ENCODE peak calls at places on chromosomes 4 and X, in four cellular contexts. One of them, this sample, is unnamed.

GRCh38 chrX:44483965-44484606 is 58.6 kb downstream of the FUNDC1 start:
- DNase-seq in B cell: no peak
- DNase-seq in fibroblast of the aortic adventitia: peak
- DNase-seq in GM23338: no peak
- DNase-seq in this sample: no peak

GRCh38 chr4:80781436-80781835 is 249.1 kb upstream of the BMP3 start:
- DNase-seq in GM23338: no peak
- DNase-seq in B cell: no peak
- DNase-seq in fibroblast of the aortic adventitia: no peak
- DNase-seq in this sample: no peak

GRCh38 chr4:8533274-8533865 is 46.8 kb upstream of the GPR78 start:
- DNase-seq in fibroblast of the aortic adventitia: no peak
- DNase-seq in B cell: no peak
- DNase-seq in GM23338: no peak
- DNase-seq in this sample: peak

GRCh38 chrX:129695535-129695934 is 40.8 kb upstream of the APLN start:
- DNase-seq in fibroblast of the aortic adventitia: no peak
- DNase-seq in GM23338: no peak
- DNase-seq in B cell: no peak
- DNase-seq in this sample: no peak

GRCh38 chr4:10173754-10174749 is 57.5 kb upstream of the WDR1 start:
- DNase-seq in GM23338: no peak
- DNase-seq in B cell: no peak
- DNase-seq in fibroblast of the aortic adventitia: peak
- DNase-seq in this sample: no peak

GRCh38 chr4:120841580-120841979 is 80.9 kb downstream of the PRDM5 start:
- DNase-seq in fibroblast of the aortic adventitia: peak
- DNase-seq in B cell: no peak
- DNase-seq in GM23338: no peak
- DNase-seq in this sample: no peak

GRCh38 chrX:16585486-16586370 is 64.2 kb upstream of the S100G start:
- DNase-seq in GM23338: no peak
- DNase-seq in B cell: no peak
- DNase-seq in fibroblast of the aortic adventitia: peak
- DNase-seq in this sample: no peak

GRCh38 chr4:165361804-165362203 is 17.0 kb upstream of the CPE start:
- DNase-seq in B cell: no peak
- DNase-seq in fibroblast of the aortic adventitia: no peak
- DNase-seq in GM23338: no peak
- DNase-seq in this sample: no peak

GRCh38 chrX:108087792-108088191 is 3.5 kb downstream of the PSMD10 start:
- DNase-seq in B cell: no peak
- DNase-seq in GM23338: no peak
- DNase-seq in fibroblast of the aortic adventitia: no peak
- DNase-seq in this sample: no peak

GRCh38 chr4:25884040-25884788 is 21.4 kb upstream of the SEL1L3 start:
- DNase-seq in fibroblast of the aortic adventitia: peak
- DNase-seq in B cell: no peak
- DNase-seq in GM23338: no peak
- DNase-seq in this sample: no peak

DNA sequence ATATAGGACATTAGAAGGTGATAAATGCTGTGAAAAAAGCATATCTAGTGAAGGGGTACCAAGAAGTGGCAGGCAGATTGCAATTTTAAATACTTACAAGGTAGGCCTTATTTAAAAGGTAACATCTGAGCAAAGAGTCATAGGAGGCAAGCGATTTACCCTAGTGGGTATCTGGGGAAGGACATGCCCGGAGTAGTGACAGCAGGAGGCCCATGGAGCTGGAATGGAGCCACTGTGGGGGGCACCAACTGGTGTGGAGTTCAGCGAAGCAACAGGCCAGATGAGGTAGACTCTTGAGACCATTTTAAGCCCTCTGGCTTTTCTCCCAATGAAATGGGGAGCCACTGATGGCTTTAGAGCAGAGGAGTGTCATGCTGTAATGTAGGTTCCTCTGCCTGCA is 37.3 kb downstream of the SEC24D start:
- DNase-seq in GM23338: peak
- DNase-seq in fibroblast of the aortic adventitia: no peak
- DNase-seq in B cell: no peak
- DNase-seq in this sample: no peak
- TF ChIP-seq CTCF in GM23338: no peak
- TF ChIP-seq CTCF in fibroblast of the aortic adventitia: peak
- TF ChIP-seq CTCF in B cell: no peak
- TF ChIP-seq CTCF in this sample: no peak

DNA sequence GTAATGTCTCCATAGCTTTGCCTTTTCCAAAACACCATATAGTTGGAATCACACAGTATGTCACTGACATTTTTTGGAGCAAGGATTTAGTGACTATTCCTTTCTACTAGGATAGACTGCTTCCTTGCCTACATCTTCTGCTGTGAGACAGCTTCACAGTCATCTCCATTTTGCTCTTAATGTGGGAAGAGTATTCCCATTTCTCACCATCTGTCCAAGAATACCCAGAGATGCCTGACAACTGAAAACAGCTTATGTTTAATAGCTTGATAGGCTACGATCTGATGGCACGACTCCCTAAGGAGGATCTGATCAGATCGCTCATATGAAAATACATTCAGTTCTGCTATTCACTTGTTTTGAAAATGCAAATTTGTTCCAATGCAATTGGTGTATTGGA is 29.4 kb downstream of the TRIML1 start:
- DNase-seq in B cell: no peak
- DNase-seq in fibroblast of the aortic adventitia: no peak
- DNase-seq in GM23338: no peak
- DNase-seq in this sample: no peak
- TF ChIP-seq CTCF in B cell: no peak
- TF ChIP-seq CTCF in fibroblast of the aortic adventitia: no peak
- TF ChIP-seq CTCF in GM23338: no peak
- TF ChIP-seq CTCF in this sample: no peak

DNA sequence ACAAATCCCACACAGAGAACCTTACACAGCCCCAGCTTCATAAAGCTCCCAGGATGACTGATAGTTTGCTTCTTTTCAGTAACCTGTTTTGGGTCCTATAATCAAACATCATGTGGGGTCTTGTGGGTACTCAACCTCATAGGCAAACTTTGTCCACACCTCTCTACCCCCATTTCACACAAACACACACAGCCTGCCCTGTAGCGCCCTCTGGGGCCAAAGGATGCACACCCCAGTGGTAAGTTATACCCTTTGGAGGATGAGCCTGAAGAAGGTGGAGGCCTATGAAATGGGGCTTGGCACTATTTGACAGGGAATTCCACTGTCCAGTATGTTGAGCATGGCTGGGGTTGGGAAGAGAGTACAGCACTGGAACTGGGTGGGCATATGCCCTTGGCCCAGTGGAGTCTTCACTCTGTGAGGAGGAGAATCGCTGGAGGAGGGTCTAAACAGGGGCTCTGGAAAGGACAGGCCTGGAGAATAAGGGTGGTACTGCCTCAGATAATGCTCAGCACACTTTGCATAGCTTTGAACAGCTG is 30.5 kb upstream of the COL25A1 start:
- DNase-seq in fibroblast of the aortic adventitia: no peak
- DNase-seq in GM23338: peak
- DNase-seq in B cell: no peak
- DNase-seq in this sample: no peak
- TF ChIP-seq CTCF in fibroblast of the aortic adventitia: no peak
- TF ChIP-seq CTCF in GM23338: peak
- TF ChIP-seq CTCF in B cell: no peak
- TF ChIP-seq CTCF in this sample: no peak

GRCh38 chrX:103919336-103919682 is 43.1 kb upstream of the TMSB15B start:
- DNase-seq in GM23338: no peak
- DNase-seq in B cell: peak
- DNase-seq in fibroblast of the aortic adventitia: peak
- DNase-seq in this sample: no peak

GRCh38 chrX:103913356-103914020 is 48.9 kb upstream of the TMSB15B start:
- DNase-seq in fibroblast of the aortic adventitia: no peak
- DNase-seq in GM23338: peak
- DNase-seq in B cell: no peak
- DNase-seq in this sample: no peak

GRCh38 chrX:103918050-103918449 is 44.4 kb upstream of the TMSB15B start:
- DNase-seq in fibroblast of the aortic adventitia: peak
- DNase-seq in B cell: peak
- DNase-seq in GM23338: peak
- DNase-seq in this sample: peak

GRCh38 chrX:103918584-103919335 is 43.7 kb upstream of the TMSB15B start:
- DNase-seq in GM23338: peak
- DNase-seq in B cell: peak
- DNase-seq in fibroblast of the aortic adventitia: peak
- DNase-seq in this sample: peak
- TF ChIP-seq CTCF in GM23338: no peak
- TF ChIP-seq CTCF in B cell: no peak
- TF ChIP-seq CTCF in fibroblast of the aortic adventitia: no peak
- TF ChIP-seq CTCF in this sample: no peak

GRCh38 chrX:134186362-134187121 is 50.4 kb upstream of the CCDC160 start:
- DNase-seq in fibroblast of the aortic adventitia: no peak
- DNase-seq in B cell: no peak
- DNase-seq in GM23338: no peak
- DNase-seq in this sample: no peak
- TF ChIP-seq CTCF in fibroblast of the aortic adventitia: no peak
- TF ChIP-seq CTCF in B cell: no peak
- TF ChIP-seq CTCF in GM23338: peak
- TF ChIP-seq CTCF in this sample: no peak

DNA sequence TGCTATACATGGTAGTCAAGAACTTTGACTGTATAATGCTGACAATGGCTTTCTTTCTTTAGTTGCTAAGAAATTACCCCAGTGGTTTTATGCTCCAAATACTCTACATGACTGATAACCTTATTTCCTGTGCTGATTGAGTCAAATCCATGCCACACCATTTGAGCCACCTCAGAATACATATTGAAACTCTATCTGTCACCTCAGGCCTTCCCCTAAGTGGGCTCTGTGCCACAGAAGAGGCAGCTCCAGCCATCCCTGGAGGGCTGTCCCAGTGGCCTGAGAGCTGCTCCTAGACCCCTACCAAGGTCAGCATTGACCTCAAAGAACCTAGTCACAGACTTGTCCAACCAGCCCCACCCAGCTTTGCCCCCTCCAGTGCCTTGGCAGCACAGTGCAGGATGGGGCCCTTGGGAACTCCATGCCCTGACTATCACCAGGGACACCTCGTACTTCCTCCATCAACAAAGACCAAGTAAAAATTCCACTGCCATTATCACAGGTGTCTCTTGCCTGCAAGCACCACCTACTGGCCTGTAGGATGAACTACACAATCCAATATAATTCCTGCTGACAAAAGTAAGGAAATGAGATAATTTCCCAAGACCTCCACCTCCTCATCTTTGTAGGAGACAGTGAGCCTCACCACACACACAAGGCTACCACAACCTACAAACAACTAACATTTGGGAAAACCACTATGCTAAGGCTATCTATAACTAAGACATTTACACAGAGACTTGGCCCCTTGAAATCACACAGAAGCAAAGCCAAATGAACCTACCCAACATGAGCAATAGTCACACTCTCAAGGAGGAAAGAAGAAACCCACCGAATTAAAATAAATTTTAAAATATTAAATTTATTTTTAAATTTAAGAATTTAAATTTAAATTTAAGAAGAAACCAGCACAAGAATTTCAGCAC is 239.9 kb downstream of the NKX6-1 start:
- DNase-seq in B cell: no peak
- DNase-seq in GM23338: peak
- DNase-seq in fibroblast of the aortic adventitia: peak
- DNase-seq in this sample: no peak
- TF ChIP-seq CTCF in B cell: peak
- TF ChIP-seq CTCF in GM23338: peak
- TF ChIP-seq CTCF in fibroblast of the aortic adventitia: peak
- TF ChIP-seq CTCF in this sample: peak

This sample was measured in GM20000.